ENCODE peak calls at places on chromosomes 12 and 14, in five cellular contexts. A is KG1, X is left ventricle myocardium inferior, J is NCI-H1048, E is sigmoid colon. Y is an unnamed sample.

GRCh38 chr14:32722631-32723183 is 216.0 kb upstream of the NPAS3 start:
- DNase-seq in X (no peak), J (no peak), E (no peak), A (no peak), Y (no peak)

GRCh38 chr14:90381011-90381790 is 15.6 kb upstream of the CALM1 start:
- DNase-seq in X (no peak), E (peak; percentile 87), J (no peak), A (no peak), Y (no peak)

GRCh38 chr14:93032301-93032929 is 83.3 kb downstream of the ITPK1 start:
- DNase-seq in E (no peak), J (no peak), A (no peak), X (no peak), Y (no peak)

GRCh38 chr14:31400031-31400638 is 20.2 kb downstream of the HEATR5A start:
- DNase-seq in A (no peak), X (no peak), E (no peak), J (no peak), Y (no peak)

GRCh38 chr12:49750027-49750977 is 8.9 kb downstream of the TMBIM6 start:
- DNase-seq in E (no peak), J (no peak), A (no peak), X (no peak), Y (peak; percentile 8)

GRCh38 chr14:61747342-61747741 is 14.9 kb upstream of the SNAPC1 start:
- DNase-seq in E (no peak), A (no peak), J (no peak), X (no peak), Y (no peak)

GRCh38 chr12:67774983-67775587 is 126.5 kb downstream of the DYRK2 start:
- DNase-seq in X (no peak), E (no peak), A (no peak), J (no peak), Y (no peak)

GRCh38 chr14:97848351-97848980 is 1051.3 kb downstream of the VRK1 start:
- DNase-seq in X (no peak), J (no peak), E (no peak), A (no peak), Y (no peak)

GRCh38 chr14:104425763-104426691 is 153.5 kb upstream of the C14orf180 start:
- DNase-seq in E (no peak), J (no peak), X (no peak), A (no peak), Y (no peak)

GRCh38 chr14:66284346-66284745 is 201.8 kb upstream of the CCDC196 start:
- DNase-seq in X (no peak), A (no peak), J (no peak), E (no peak), Y (peak; percentile 41)

GRCh38 chr14:39266589-39266870 is 32.8 kb downstream of the MIA2 start:
- DNase-seq in A (no peak), E (peak; percentile 80), X (no peak), J (no peak), Y (no peak)

GRCh38 chr14:101325319-101325718 is 236.0 kb upstream of the DIO3 start:
- DNase-seq in J (no peak), A (no peak), X (no peak), E (no peak), Y (no peak)

GRCh38 chr12:87274594-87275245 is 754.5 kb downstream of the C12orf50 start:
- DNase-seq in J (no peak), X (no peak), A (no peak), E (no peak), Y (no peak)

GRCh38 chr14:54220122-54220691 is 176.6 kb upstream of the CDKN3 start:
- DNase-seq in A (no peak), X (peak; percentile 40), J (no peak), E (no peak), Y (no peak)

GRCh38 chr14:23366163-23366921 is 1.4 kb upstream of the EFS start:
- DNase-seq in X (peak; percentile 79), A (no peak), J (peak; percentile 61), E (peak; percentile 90), Y (no peak)

GRCh38 chr12:120709976-120710804 is at the start of gene UNC119B:
- DNase-seq in A (peak; percentile 16), X (peak; percentile 78), J (no peak), E (peak; percentile 73), Y (peak; percentile 25)

GRCh38 chr14:75877884-75878283 is 103.9 kb downstream of the TGFB3 start:
- DNase-seq in A (no peak), J (no peak), E (no peak), X (no peak), Y (no peak)

GRCh38 chr12:8912910-8913309 is 1.4 kb upstream of the PHC1 start:
- DNase-seq in A (no peak), E (no peak), J (no peak), X (no peak), Y (no peak)

GRCh38 chr12:103841690-103842584 is 903 bp upstream of the NT5DC3 start:
- DNase-seq in X (peak; percentile 53), J (no peak), A (no peak), E (peak; percentile 83), Y (peak; percentile 93)

GRCh38 chr12:132638541-132639408 is 20.2 kb downstream of the P2RX2 start:
- DNase-seq in X (no peak), A (no peak), J (no peak), E (no peak), Y (peak; percentile 7)

GRCh38 chr12:54591001-54591591 is 2.6 kb upstream of the PPP1R1A start:
- DNase-seq in X (no peak), J (no peak), A (no peak), E (peak; percentile 83), Y (no peak)

GRCh38 chr14:105314287-105315185 is at the start of gene PACS2:
- DNase-seq in A (peak; percentile 80), X (peak; percentile 79), E (peak; percentile 88), J (peak; percentile 15), Y (peak; percentile 29)

GRCh38 chr12:132596016-132596415 is 14.4 kb downstream of the LRCOL1 start:
- DNase-seq in X (no peak), E (no peak), J (no peak), A (no peak), Y (peak; percentile 20)

GRCh38 chr12:12803186-12803585 is 10.0 kb upstream of the DDX47 start:
- DNase-seq in J (no peak), X (no peak), E (peak; percentile 77), A (no peak), Y (peak; percentile 94)

GRCh38 chr14:54348923-54349615 is 47.7 kb upstream of the CDKN3 start:
- DNase-seq in A (no peak), J (no peak), X (peak; percentile 51), E (peak; percentile 69), Y (no peak)

GRCh38 chr12:20105938-20106337 is 262.4 kb upstream of the PDE3A start:
- DNase-seq in A (no peak), X (no peak), J (no peak), E (no peak), Y (no peak)

GRCh38 chr12:49502590-49502989 is 36.2 kb upstream of the KCNH3 start:
- DNase-seq in J (no peak), E (no peak), A (no peak), X (no peak), Y (no peak)

GRCh38 chr12:123928274-123928865 is 44.3 kb downstream of the CCDC92 start:
- DNase-seq in X (no peak), J (no peak), A (no peak), E (no peak), Y (no peak)